ENCODE peak calls at places on chromosome 13, in nine cellular contexts. One of them, this sample, is unnamed.

GRCh38 chr13:109678459-109678858 is 107.9 kb downstream of the IRS2 start:
- DNase-seq in activated CD8-positive, alpha-beta T cell treated with anti-CD3 and anti-CD28 coated beads, Interleukin-2, amount 10 ng/mL, durations not matched to agents 7 days and 5 days: no peak
- DNase-seq in activated T-cell treated with anti-CD3 and anti-CD28 coated beads for 1 hour: no peak
- DNase-seq in Peyer's patch: no peak
- DNase-seq in mesendoderm: no peak
- DNase-seq in occipital lobe: no peak
- DNase-seq in RPMI7951: no peak
- DNase-seq in left lung: no peak
- DNase-seq in RPMI8226: no peak
- DNase-seq in this sample: no peak

GRCh38 chr13:53408847-53409568 is 380.4 kb downstream of the OLFM4 start:
- DNase-seq in activated CD8-positive, alpha-beta T cell treated with anti-CD3 and anti-CD28 coated beads, Interleukin-2, amount 10 ng/mL, durations not matched to agents 7 days and 5 days: no peak
- DNase-seq in activated T-cell treated with anti-CD3 and anti-CD28 coated beads for 1 hour: no peak
- DNase-seq in Peyer's patch: no peak
- DNase-seq in mesendoderm: no peak
- DNase-seq in occipital lobe: no peak
- DNase-seq in RPMI7951: no peak
- DNase-seq in left lung: peak; percentile 64
- DNase-seq in RPMI8226: no peak
- DNase-seq in this sample: no peak

GRCh38 chr13:110521946-110522345 is 39.6 kb downstream of the RAB20 start:
- DNase-seq in activated CD8-positive, alpha-beta T cell treated with anti-CD3 and anti-CD28 coated beads, Interleukin-2, amount 10 ng/mL, durations not matched to agents 7 days and 5 days: no peak
- DNase-seq in activated T-cell treated with anti-CD3 and anti-CD28 coated beads for 1 hour: no peak
- DNase-seq in Peyer's patch: no peak
- DNase-seq in mesendoderm: no peak
- DNase-seq in occipital lobe: no peak
- DNase-seq in RPMI7951: no peak
- DNase-seq in left lung: no peak
- DNase-seq in RPMI8226: no peak
- DNase-seq in this sample: no peak

GRCh38 chr13:109691689-109692088 is 94.7 kb downstream of the IRS2 start:
- DNase-seq in activated CD8-positive, alpha-beta T cell treated with anti-CD3 and anti-CD28 coated beads, Interleukin-2, amount 10 ng/mL, durations not matched to agents 7 days and 5 days: no peak
- DNase-seq in activated T-cell treated with anti-CD3 and anti-CD28 coated beads for 1 hour: no peak
- DNase-seq in Peyer's patch: no peak
- DNase-seq in mesendoderm: no peak
- DNase-seq in occipital lobe: no peak
- DNase-seq in RPMI7951: no peak
- DNase-seq in left lung: no peak
- DNase-seq in RPMI8226: no peak
- DNase-seq in this sample: peak; percentile 36

GRCh38 chr13:51560336-51560735 is 23.9 kb upstream of the WDFY2 start:
- DNase-seq in activated CD8-positive, alpha-beta T cell treated with anti-CD3 and anti-CD28 coated beads, Interleukin-2, amount 10 ng/mL, durations not matched to agents 7 days and 5 days: no peak
- DNase-seq in activated T-cell treated with anti-CD3 and anti-CD28 coated beads for 1 hour: no peak
- DNase-seq in Peyer's patch: no peak
- DNase-seq in mesendoderm: no peak
- DNase-seq in occipital lobe: no peak
- DNase-seq in RPMI7951: no peak
- DNase-seq in left lung: no peak
- DNase-seq in RPMI8226: no peak
- DNase-seq in this sample: no peak

GRCh38 chr13:65595881-65596280 is 1634.3 kb downstream of the PCDH9 start:
- DNase-seq in activated CD8-positive, alpha-beta T cell treated with anti-CD3 and anti-CD28 coated beads, Interleukin-2, amount 10 ng/mL, durations not matched to agents 7 days and 5 days: no peak
- DNase-seq in activated T-cell treated with anti-CD3 and anti-CD28 coated beads for 1 hour: no peak
- DNase-seq in Peyer's patch: no peak
- DNase-seq in mesendoderm: no peak
- DNase-seq in occipital lobe: no peak
- DNase-seq in RPMI7951: no peak
- DNase-seq in left lung: no peak
- DNase-seq in RPMI8226: no peak
- DNase-seq in this sample: no peak

GRCh38 chr13:44816701-44817684 is 172.3 kb downstream of the NUFIP1 start:
- DNase-seq in activated CD8-positive, alpha-beta T cell treated with anti-CD3 and anti-CD28 coated beads, Interleukin-2, amount 10 ng/mL, durations not matched to agents 7 days and 5 days: no peak
- DNase-seq in activated T-cell treated with anti-CD3 and anti-CD28 coated beads for 1 hour: no peak
- DNase-seq in Peyer's patch: no peak
- DNase-seq in mesendoderm: peak; percentile 11
- DNase-seq in occipital lobe: no peak
- DNase-seq in RPMI7951: peak; percentile 75
- DNase-seq in left lung: no peak
- DNase-seq in RPMI8226: no peak
- DNase-seq in this sample: no peak

GRCh38 chr13:61180245-61180644 is 235.4 kb downstream of the PCDH20 start:
- DNase-seq in activated CD8-positive, alpha-beta T cell treated with anti-CD3 and anti-CD28 coated beads, Interleukin-2, amount 10 ng/mL, durations not matched to agents 7 days and 5 days: no peak
- DNase-seq in activated T-cell treated with anti-CD3 and anti-CD28 coated beads for 1 hour: no peak
- DNase-seq in Peyer's patch: no peak
- DNase-seq in mesendoderm: no peak
- DNase-seq in occipital lobe: no peak
- DNase-seq in RPMI7951: no peak
- DNase-seq in left lung: no peak
- DNase-seq in RPMI8226: no peak
- DNase-seq in this sample: no peak

GRCh38 chr13:24038405-24038804 is 122.1 kb upstream of the SPATA13 start:
- DNase-seq in activated CD8-positive, alpha-beta T cell treated with anti-CD3 and anti-CD28 coated beads, Interleukin-2, amount 10 ng/mL, durations not matched to agents 7 days and 5 days: peak; percentile 42
- DNase-seq in activated T-cell treated with anti-CD3 and anti-CD28 coated beads for 1 hour: no peak
- DNase-seq in Peyer's patch: peak; percentile 55
- DNase-seq in mesendoderm: peak; percentile 57
- DNase-seq in occipital lobe: no peak
- DNase-seq in RPMI7951: peak; percentile 60
- DNase-seq in left lung: no peak
- DNase-seq in RPMI8226: peak; percentile 12
- DNase-seq in this sample: no peak

GRCh38 chr13:48828962-48829405 is 146.7 kb upstream of the FNDC3A start:
- DNase-seq in activated CD8-positive, alpha-beta T cell treated with anti-CD3 and anti-CD28 coated beads, Interleukin-2, amount 10 ng/mL, durations not matched to agents 7 days and 5 days: no peak
- DNase-seq in activated T-cell treated with anti-CD3 and anti-CD28 coated beads for 1 hour: no peak
- DNase-seq in Peyer's patch: no peak
- DNase-seq in mesendoderm: peak; percentile 79
- DNase-seq in occipital lobe: no peak
- DNase-seq in RPMI7951: peak; percentile 47
- DNase-seq in left lung: no peak
- DNase-seq in RPMI8226: no peak
- DNase-seq in this sample: no peak

GRCh38 chr13:41463823-41464602 is 6.7 kb downstream of the RGCC start:
- DNase-seq in activated CD8-positive, alpha-beta T cell treated with anti-CD3 and anti-CD28 coated beads, Interleukin-2, amount 10 ng/mL, durations not matched to agents 7 days and 5 days: peak; percentile 58
- DNase-seq in activated T-cell treated with anti-CD3 and anti-CD28 coated beads for 1 hour: peak; percentile 36
- DNase-seq in Peyer's patch: peak; percentile 72
- DNase-seq in mesendoderm: no peak
- DNase-seq in occipital lobe: no peak
- DNase-seq in RPMI7951: no peak
- DNase-seq in left lung: no peak
- DNase-seq in RPMI8226: no peak
- DNase-seq in this sample: no peak

GRCh38 chr13:43298799-43299198 is 275.4 kb downstream of the DNAJC15 start:
- DNase-seq in activated CD8-positive, alpha-beta T cell treated with anti-CD3 and anti-CD28 coated beads, Interleukin-2, amount 10 ng/mL, durations not matched to agents 7 days and 5 days: no peak
- DNase-seq in activated T-cell treated with anti-CD3 and anti-CD28 coated beads for 1 hour: no peak
- DNase-seq in Peyer's patch: no peak
- DNase-seq in mesendoderm: no peak
- DNase-seq in occipital lobe: no peak
- DNase-seq in RPMI7951: no peak
- DNase-seq in left lung: no peak
- DNase-seq in RPMI8226: no peak
- DNase-seq in this sample: no peak

GRCh38 chr13:114027046-114027760 is 53.3 kb upstream of the C13orf46 start:
- DNase-seq in activated CD8-positive, alpha-beta T cell treated with anti-CD3 and anti-CD28 coated beads, Interleukin-2, amount 10 ng/mL, durations not matched to agents 7 days and 5 days: no peak
- DNase-seq in activated T-cell treated with anti-CD3 and anti-CD28 coated beads for 1 hour: no peak
- DNase-seq in Peyer's patch: no peak
- DNase-seq in mesendoderm: no peak
- DNase-seq in occipital lobe: no peak
- DNase-seq in RPMI7951: no peak
- DNase-seq in left lung: peak; percentile 79
- DNase-seq in RPMI8226: no peak
- DNase-seq in this sample: no peak

GRCh38 chr13:35887028-35887666 is 244.0 kb downstream of the DCLK1 start:
- DNase-seq in activated CD8-positive, alpha-beta T cell treated with anti-CD3 and anti-CD28 coated beads, Interleukin-2, amount 10 ng/mL, durations not matched to agents 7 days and 5 days: no peak
- DNase-seq in activated T-cell treated with anti-CD3 and anti-CD28 coated beads for 1 hour: no peak
- DNase-seq in Peyer's patch: no peak
- DNase-seq in mesendoderm: no peak
- DNase-seq in occipital lobe: no peak
- DNase-seq in RPMI7951: no peak
- DNase-seq in left lung: no peak
- DNase-seq in RPMI8226: no peak
- DNase-seq in this sample: no peak

GRCh38 chr13:51935326-51936171 is 73.8 kb downstream of the CCDC70 start:
- DNase-seq in activated CD8-positive, alpha-beta T cell treated with anti-CD3 and anti-CD28 coated beads, Interleukin-2, amount 10 ng/mL, durations not matched to agents 7 days and 5 days: no peak
- DNase-seq in activated T-cell treated with anti-CD3 and anti-CD28 coated beads for 1 hour: no peak
- DNase-seq in Peyer's patch: no peak
- DNase-seq in mesendoderm: peak; percentile 65
- DNase-seq in occipital lobe: no peak
- DNase-seq in RPMI7951: peak; percentile 2
- DNase-seq in left lung: no peak
- DNase-seq in RPMI8226: peak; percentile 36
- DNase-seq in this sample: peak; percentile 52

GRCh38 chr13:109989155-109989554 is 202.8 kb upstream of the IRS2 start:
- DNase-seq in activated CD8-positive, alpha-beta T cell treated with anti-CD3 and anti-CD28 coated beads, Interleukin-2, amount 10 ng/mL, durations not matched to agents 7 days and 5 days: no peak
- DNase-seq in activated T-cell treated with anti-CD3 and anti-CD28 coated beads for 1 hour: no peak
- DNase-seq in Peyer's patch: no peak
- DNase-seq in mesendoderm: no peak
- DNase-seq in occipital lobe: no peak
- DNase-seq in RPMI7951: peak; percentile 63
- DNase-seq in left lung: no peak
- DNase-seq in RPMI8226: no peak
- DNase-seq in this sample: no peak

GRCh38 chr13:75079226-75079625 is 402.7 kb downstream of the TBC1D4 start:
- DNase-seq in activated CD8-positive, alpha-beta T cell treated with anti-CD3 and anti-CD28 coated beads, Interleukin-2, amount 10 ng/mL, durations not matched to agents 7 days and 5 days: no peak
- DNase-seq in activated T-cell treated with anti-CD3 and anti-CD28 coated beads for 1 hour: no peak
- DNase-seq in Peyer's patch: no peak
- DNase-seq in mesendoderm: no peak
- DNase-seq in occipital lobe: no peak
- DNase-seq in RPMI7951: peak; percentile 45
- DNase-seq in left lung: no peak
- DNase-seq in RPMI8226: no peak
- DNase-seq in this sample: no peak

GRCh38 chr13:40503966-40504591 is 162.4 kb downstream of the FOXO1 start:
- DNase-seq in activated CD8-positive, alpha-beta T cell treated with anti-CD3 and anti-CD28 coated beads, Interleukin-2, amount 10 ng/mL, durations not matched to agents 7 days and 5 days: no peak
- DNase-seq in activated T-cell treated with anti-CD3 and anti-CD28 coated beads for 1 hour: no peak
- DNase-seq in Peyer's patch: no peak
- DNase-seq in mesendoderm: peak; percentile 94
- DNase-seq in occipital lobe: no peak
- DNase-seq in RPMI7951: peak; percentile 81
- DNase-seq in left lung: no peak
- DNase-seq in RPMI8226: no peak
- DNase-seq in this sample: peak; percentile 55

GRCh38 chr13:50127017-50127725 is 111.9 kb downstream of the KCNRG start:
- DNase-seq in activated CD8-positive, alpha-beta T cell treated with anti-CD3 and anti-CD28 coated beads, Interleukin-2, amount 10 ng/mL, durations not matched to agents 7 days and 5 days: peak; percentile 66
- DNase-seq in activated T-cell treated with anti-CD3 and anti-CD28 coated beads for 1 hour: no peak
- DNase-seq in Peyer's patch: peak; percentile 83
- DNase-seq in mesendoderm: peak; percentile 45
- DNase-seq in occipital lobe: no peak
- DNase-seq in RPMI7951: no peak
- DNase-seq in left lung: peak; percentile 88
- DNase-seq in RPMI8226: no peak
- DNase-seq in this sample: peak; percentile 72

GRCh38 chr13:67549331-67549730 is 319.2 kb upstream of the PCDH9 start:
- DNase-seq in activated CD8-positive, alpha-beta T cell treated with anti-CD3 and anti-CD28 coated beads, Interleukin-2, amount 10 ng/mL, durations not matched to agents 7 days and 5 days: no peak
- DNase-seq in activated T-cell treated with anti-CD3 and anti-CD28 coated beads for 1 hour: no peak
- DNase-seq in Peyer's patch: no peak
- DNase-seq in mesendoderm: no peak
- DNase-seq in occipital lobe: no peak
- DNase-seq in RPMI7951: peak; percentile 24
- DNase-seq in left lung: no peak
- DNase-seq in RPMI8226: no peak
- DNase-seq in this sample: no peak

GRCh38 chr13:83943530-83944279 is 61.4 kb upstream of the SLITRK1 start:
- DNase-seq in activated CD8-positive, alpha-beta T cell treated with anti-CD3 and anti-CD28 coated beads, Interleukin-2, amount 10 ng/mL, durations not matched to agents 7 days and 5 days: no peak
- DNase-seq in activated T-cell treated with anti-CD3 and anti-CD28 coated beads for 1 hour: no peak
- DNase-seq in Peyer's patch: no peak
- DNase-seq in mesendoderm: peak; percentile 22
- DNase-seq in occipital lobe: no peak
- DNase-seq in RPMI7951: no peak
- DNase-seq in left lung: no peak
- DNase-seq in RPMI8226: no peak
- DNase-seq in this sample: no peak

GRCh38 chr13:99421271-99421670 is 80.0 kb upstream of the TM9SF2 start:
- DNase-seq in activated CD8-positive, alpha-beta T cell treated with anti-CD3 and anti-CD28 coated beads, Interleukin-2, amount 10 ng/mL, durations not matched to agents 7 days and 5 days: no peak
- DNase-seq in activated T-cell treated with anti-CD3 and anti-CD28 coated beads for 1 hour: no peak
- DNase-seq in Peyer's patch: peak; percentile 45
- DNase-seq in mesendoderm: no peak
- DNase-seq in occipital lobe: no peak
- DNase-seq in RPMI7951: no peak
- DNase-seq in left lung: peak; percentile 61
- DNase-seq in RPMI8226: no peak
- DNase-seq in this sample: no peak

GRCh38 chr13:114131581-114132418 is 623 bp downstream of the RASA3 start:
- DNase-seq in activated CD8-positive, alpha-beta T cell treated with anti-CD3 and anti-CD28 coated beads, Interleukin-2, amount 10 ng/mL, durations not matched to agents 7 days and 5 days: no peak
- DNase-seq in activated T-cell treated with anti-CD3 and anti-CD28 coated beads for 1 hour: no peak
- DNase-seq in Peyer's patch: peak; percentile 52
- DNase-seq in mesendoderm: peak; percentile 35
- DNase-seq in occipital lobe: no peak
- DNase-seq in RPMI7951: no peak
- DNase-seq in left lung: peak; percentile 78
- DNase-seq in RPMI8226: peak; percentile 23
- DNase-seq in this sample: no peak

GRCh38 chr13:51330741-51331140 is 8.8 kb upstream of the SERPINE3 start:
- DNase-seq in activated CD8-positive, alpha-beta T cell treated with anti-CD3 and anti-CD28 coated beads, Interleukin-2, amount 10 ng/mL, durations not matched to agents 7 days and 5 days: no peak
- DNase-seq in activated T-cell treated with anti-CD3 and anti-CD28 coated beads for 1 hour: no peak
- DNase-seq in Peyer's patch: no peak
- DNase-seq in mesendoderm: no peak
- DNase-seq in occipital lobe: peak; percentile 16
- DNase-seq in RPMI7951: peak; percentile 90
- DNase-seq in left lung: no peak
- DNase-seq in RPMI8226: no peak
- DNase-seq in this sample: no peak

GRCh38 chr13:33229446-33230177 is 55.9 kb downstream of the STARD13 start:
- DNase-seq in activated CD8-positive, alpha-beta T cell treated with anti-CD3 and anti-CD28 coated beads, Interleukin-2, amount 10 ng/mL, durations not matched to agents 7 days and 5 days: no peak
- DNase-seq in activated T-cell treated with anti-CD3 and anti-CD28 coated beads for 1 hour: no peak
- DNase-seq in Peyer's patch: no peak
- DNase-seq in mesendoderm: no peak
- DNase-seq in occipital lobe: peak; percentile 35
- DNase-seq in RPMI7951: peak; percentile 93
- DNase-seq in left lung: no peak
- DNase-seq in RPMI8226: no peak
- DNase-seq in this sample: no peak

GRCh38 chr13:102793583-102794355 is 5.0 kb downstream of the POGLUT2 start:
- DNase-seq in activated CD8-positive, alpha-beta T cell treated with anti-CD3 and anti-CD28 coated beads, Interleukin-2, amount 10 ng/mL, durations not matched to agents 7 days and 5 days: no peak
- DNase-seq in activated T-cell treated with anti-CD3 and anti-CD28 coated beads for 1 hour: no peak
- DNase-seq in Peyer's patch: no peak
- DNase-seq in mesendoderm: no peak
- DNase-seq in occipital lobe: no peak
- DNase-seq in RPMI7951: no peak
- DNase-seq in left lung: no peak
- DNase-seq in RPMI8226: no peak
- DNase-seq in this sample: no peak

GRCh38 chr13:35165205-35165604 is 223.1 kb downstream of the NBEA start:
- DNase-seq in activated CD8-positive, alpha-beta T cell treated with anti-CD3 and anti-CD28 coated beads, Interleukin-2, amount 10 ng/mL, durations not matched to agents 7 days and 5 days: no peak
- DNase-seq in activated T-cell treated with anti-CD3 and anti-CD28 coated beads for 1 hour: no peak
- DNase-seq in Peyer's patch: no peak
- DNase-seq in mesendoderm: peak; percentile 72
- DNase-seq in occipital lobe: no peak
- DNase-seq in RPMI7951: no peak
- DNase-seq in left lung: no peak
- DNase-seq in RPMI8226: no peak
- DNase-seq in this sample: no peak

GRCh38 chr13:95156208-95156607 is 145.0 kb downstream of the ABCC4 start:
- DNase-seq in activated CD8-positive, alpha-beta T cell treated with anti-CD3 and anti-CD28 coated beads, Interleukin-2, amount 10 ng/mL, durations not matched to agents 7 days and 5 days: no peak
- DNase-seq in activated T-cell treated with anti-CD3 and anti-CD28 coated beads for 1 hour: no peak
- DNase-seq in Peyer's patch: no peak
- DNase-seq in mesendoderm: no peak
- DNase-seq in occipital lobe: no peak
- DNase-seq in RPMI7951: no peak
- DNase-seq in left lung: no peak
- DNase-seq in RPMI8226: no peak
- DNase-seq in this sample: no peak

GRCh38 chr13:110464547-110465343 is 96.8 kb downstream of the RAB20 start:
- DNase-seq in activated CD8-positive, alpha-beta T cell treated with anti-CD3 and anti-CD28 coated beads, Interleukin-2, amount 10 ng/mL, durations not matched to agents 7 days and 5 days: no peak
- DNase-seq in activated T-cell treated with anti-CD3 and anti-CD28 coated beads for 1 hour: no peak
- DNase-seq in Peyer's patch: peak; percentile 71
- DNase-seq in mesendoderm: no peak
- DNase-seq in occipital lobe: no peak
- DNase-seq in RPMI7951: no peak
- DNase-seq in left lung: no peak
- DNase-seq in RPMI8226: no peak
- DNase-seq in this sample: no peak